ENCODE peak calls at places on chromosomes 1 and 21, in nine cellular contexts. C, U, N, K, D, A, Q, P and H are unnamed samples.

GRCh38 chr1:234722267-234722704 is 112.3 kb upstream of the IRF2BP2 start:
- DNase-seq in K (no peak), N (no peak), P (no peak), Q (no peak), A (no peak), C (no peak), D (no peak), U (no peak), H (peak)

GRCh38 chr1:172390243-172390619 is 30.3 kb upstream of the C1orf105 start:
- DNase-seq in U (no peak), P (peak), Q (no peak), D (no peak), K (no peak), C (no peak), A (no peak), N (no peak), H (no peak)

GRCh38 chr1:111225717-111226400 is 1.7 kb upstream of the CHI3L2 start:
- DNase-seq in Q (peak), K (no peak), C (no peak), N (no peak), A (no peak), D (no peak), U (no peak), P (no peak), H (no peak)

GRCh38 chr1:226457307-226457712 is 49.4 kb upstream of the PARP1 start:
- DNase-seq in P (peak), D (no peak), U (peak), N (no peak), K (no peak), A (no peak), Q (no peak), C (no peak), H (no peak)

GRCh38 chr1:179876289-179876715 is 1.3 kb downstream of the TOR1AIP2 start:
- DNase-seq in U (no peak), A (no peak), C (no peak), P (no peak), N (no peak), D (no peak), Q (peak), K (peak), H (no peak)

GRCh38 chr1:169364948-169365347 is 2.6 kb downstream of the NME7 start:
- DNase-seq in U (no peak), K (no peak), A (no peak), D (no peak), Q (peak), N (no peak), P (no peak), C (no peak), H (no peak)

GRCh38 chr21:46126321-46127238 is 28.7 kb downstream of the COL6A2 start:
- DNase-seq in K (peak), U (no peak), D (peak), N (peak), Q (no peak), A (no peak), C (no peak), P (no peak), H (peak)

GRCh38 chr1:17218939-17219338 is 14.0 kb downstream of the PADI1 start:
- DNase-seq in P (no peak), K (no peak), C (no peak), D (no peak), Q (no peak), U (no peak), N (no peak), A (no peak), H (no peak)

GRCh38 chr1:236480758-236481436 is 42.9 kb upstream of the LGALS8 start:
- DNase-seq in Q (no peak), D (no peak), U (peak), A (peak), N (no peak), P (no peak), C (no peak), K (no peak), H (no peak)

GRCh38 chr1:223143760-223144248 is 756 bp upstream of the TLR5 start:
- DNase-seq in A (peak), U (peak), P (no peak), N (peak), C (no peak), Q (peak), D (peak), K (no peak), H (no peak)

GRCh38 chr1:238672262-238672661 is 714.1 kb upstream of the CHRM3 start:
- DNase-seq in C (no peak), N (no peak), Q (peak), D (no peak), P (no peak), A (peak), U (no peak), K (no peak), H (no peak)

GRCh38 chr1:151547119-151547899 is 7.2 kb downstream of the TUFT1 start:
- DNase-seq in C (peak), N (peak), P (peak), Q (peak), A (peak), D (no peak), K (peak), U (no peak), H (peak)

GRCh38 chr1:44036409-44037111 is 5.3 kb upstream of the SLC6A9 start:
- DNase-seq in K (peak), C (peak), P (peak), Q (peak), A (peak), U (peak), D (no peak), N (no peak), H (no peak)

GRCh38 chr1:38270241-38270871 is 223.8 kb upstream of the POU3F1 start:
- DNase-seq in U (no peak), A (no peak), Q (no peak), D (peak), P (peak), C (no peak), N (no peak), K (no peak), H (no peak)

GRCh38 chr1:16367968-16368910 is 1.2 kb downstream of the SZRD1 start:
- DNase-seq in D (no peak), N (no peak), P (peak), Q (peak), C (no peak), A (no peak), U (no peak), K (no peak), H (no peak)

GRCh38 chr1:223129229-223129851 is 13.7 kb downstream of the TLR5 start:
- DNase-seq in N (peak), C (peak), Q (peak), U (peak), K (peak), A (peak), D (peak), P (peak), H (peak)

GRCh38 chr1:1677718-1678580 is 14.6 kb downstream of the SLC35E2B start:
- DNase-seq in C (no peak), U (no peak), K (no peak), D (peak), P (peak), A (no peak), N (no peak), Q (no peak), H (no peak)

GRCh38 chr1:177858222-177858894 is 111.5 kb downstream of the SEC16B start:
- DNase-seq in U (no peak), N (no peak), D (no peak), C (no peak), A (no peak), P (no peak), K (no peak), Q (peak), H (no peak)

GRCh38 chr1:155323729-155324040 is 3.0 kb downstream of the RUSC1 start:
- DNase-seq in N (peak), D (peak), C (peak), A (peak), Q (peak), U (peak), P (peak), K (peak), H (peak)

DNA sequence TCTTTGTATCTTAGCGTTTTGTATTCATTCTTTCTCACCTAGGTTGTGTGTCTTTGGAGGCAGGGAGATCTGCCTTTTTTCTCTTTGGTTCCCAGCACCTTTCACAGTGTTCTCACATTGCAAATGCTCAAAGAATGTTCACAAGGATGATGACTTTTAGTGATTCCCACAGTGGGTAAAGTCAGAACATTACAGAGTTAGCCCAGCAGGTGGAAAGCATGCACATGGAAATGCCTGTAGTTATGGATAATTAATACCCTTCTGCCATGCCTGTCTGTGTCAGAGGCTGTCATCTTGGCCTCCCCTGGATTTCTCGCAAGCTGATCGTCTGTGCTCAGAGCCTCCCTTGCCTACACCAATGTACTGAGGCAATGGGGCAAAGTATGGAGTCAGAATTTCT is 458.9 kb downstream of the LMO4 start:
- DNase-seq in N (no peak), D (no peak), A (no peak), C (no peak), U (no peak), Q (peak), K (no peak), P (no peak), H (no peak)
- TF ChIP-seq CTCF in N (no peak), D (no peak), A (no peak), C (no peak), U (no peak), Q (no peak), K (no peak), P (no peak), H (no peak)

GRCh38 chr1:202159534-202160371 is 649 bp downstream of the PTPN7 start:
- DNase-seq in K (no peak), P (no peak), Q (no peak), N (no peak), U (peak), A (no peak), D (no peak), C (no peak), H (no peak)

GRCh38 chr1:202160377-202160940 is at the start of gene PTPN7:
- DNase-seq in A (no peak), K (peak), N (no peak), U (peak), P (no peak), D (peak), Q (no peak), C (no peak), H (no peak)

GRCh38 chr1:202162049-202162417 is 1.6 kb upstream of the PTPN7 start:
- DNase-seq in P (no peak), N (peak), A (no peak), K (no peak), U (peak), D (no peak), Q (no peak), C (no peak), H (no peak)

GRCh38 chr1:202162418-202163280 is 2.2 kb upstream of the PTPN7 start:
- DNase-seq in K (no peak), U (peak), A (no peak), Q (no peak), D (no peak), P (no peak), N (peak), C (no peak), H (no peak)

GRCh38 chr1:202161151-202162048 is 998 bp upstream of the PTPN7 start:
- DNase-seq in N (no peak), P (no peak), A (no peak), Q (no peak), K (no peak), U (peak), D (no peak), C (no peak), H (no peak)
- H3K27ac ChIP-seq in N (no peak), P (no peak), A (no peak), Q (no peak), K (no peak), U (peak), D (peak), C (no peak), H (no peak)

GRCh38 chr1:3657096-3657475 is 4.8 kb downstream of the TP73 start:
- DNase-seq in P (no peak), K (no peak), A (no peak), U (no peak), N (peak), C (no peak), D (no peak), Q (no peak), H (no peak)

GRCh38 chr1:3654549-3655281 is 2.4 kb downstream of the TP73 start:
- DNase-seq in C (no peak), P (no peak), N (peak), A (no peak), K (no peak), U (no peak), D (no peak), Q (no peak), H (no peak)

GRCh38 chr1:3657578-3658230 is 5.4 kb downstream of the TP73 start:
- DNase-seq in D (peak), U (no peak), P (no peak), K (no peak), C (no peak), N (peak), A (no peak), Q (no peak), H (no peak)

GRCh38 chr1:3658231-3658615 is 5.9 kb downstream of the TP73 start:
- DNase-seq in K (no peak), N (peak), P (no peak), D (no peak), A (no peak), C (no peak), Q (no peak), U (no peak), H (no peak)

GRCh38 chr1:3656450-3657095 is 4.3 kb downstream of the TP73 start:
- DNase-seq in C (no peak), Q (no peak), K (no peak), A (no peak), D (no peak), N (peak), P (no peak), U (no peak), H (no peak)
- H3K4me3 ChIP-seq in C (no peak), Q (no peak), K (no peak), A (no peak), D (no peak), N (no peak), P (no peak), U (no peak), H (no peak)

GRCh38 chr21:33324311-33325221 is at the start of gene IFNAR1:
- DNase-seq in C (peak), P (peak), Q (peak), A (peak), N (peak), U (peak), K (peak), D (peak), H (peak)
- TF ChIP-seq CTCF in C (no peak), P (no peak), Q (no peak), A (no peak), N (no peak), U (no peak), K (no peak), D (no peak), H (no peak)

GRCh38 chr21:41453761-41454160 is 27.7 kb downstream of the MX1 start:
- DNase-seq in P (no peak), N (no peak), Q (no peak), D (no peak), C (no peak), U (no peak), K (no peak), A (no peak), H (no peak)
- H3K27ac ChIP-seq in P (no peak), N (no peak), Q (no peak), D (no peak), C (no peak), U (no peak), K (no peak), A (no peak), H (no peak)

GRCh38 chr1:21667348-21668231 is 1.6 kb downstream of the RAP1GAP start:
- DNase-seq in C (no peak), P (no peak), D (no peak), N (no peak), Q (no peak), U (no peak), K (no peak), A (no peak), H (no peak)

GRCh38 chr1:21670059-21670881 is 1.1 kb upstream of the RAP1GAP start:
- DNase-seq in C (no peak), Q (no peak), U (peak), A (no peak), P (peak), D (no peak), N (no peak), K (no peak), H (no peak)

GRCh38 chr1:21669287-21670058 is at the start of gene RAP1GAP:
- DNase-seq in D (peak), Q (no peak), K (peak), N (no peak), P (peak), U (peak), C (no peak), A (peak), H (no peak)

GRCh38 chr1:21668232-21669032 is 725 bp downstream of the RAP1GAP start:
- DNase-seq in Q (no peak), N (no peak), U (peak), A (no peak), P (peak), K (peak), C (no peak), D (peak), H (no peak)

GRCh38 chr1:21669033-21669286 is 197 bp downstream of the RAP1GAP start:
- DNase-seq in N (no peak), Q (no peak), U (no peak), P (no peak), K (no peak), A (no peak), D (no peak), C (no peak), H (no peak)
- H3K4me3 ChIP-seq in N (no peak), Q (peak), U (peak), P (peak), K (no peak), A (peak), D (peak), C (peak), H (peak)

GRCh38 chr1:3176820-3177219 is 107.8 kb downstream of the PRDM16 start:
- DNase-seq in U (no peak), C (no peak), P (no peak), D (no peak), N (no peak), Q (no peak), A (no peak), K (no peak), H (no peak)
- TF ChIP-seq CTCF in U (no peak), C (no peak), P (no peak), D (no peak), N (no peak), Q (no peak), A (no peak), K (no peak), H (no peak)

DNA sequence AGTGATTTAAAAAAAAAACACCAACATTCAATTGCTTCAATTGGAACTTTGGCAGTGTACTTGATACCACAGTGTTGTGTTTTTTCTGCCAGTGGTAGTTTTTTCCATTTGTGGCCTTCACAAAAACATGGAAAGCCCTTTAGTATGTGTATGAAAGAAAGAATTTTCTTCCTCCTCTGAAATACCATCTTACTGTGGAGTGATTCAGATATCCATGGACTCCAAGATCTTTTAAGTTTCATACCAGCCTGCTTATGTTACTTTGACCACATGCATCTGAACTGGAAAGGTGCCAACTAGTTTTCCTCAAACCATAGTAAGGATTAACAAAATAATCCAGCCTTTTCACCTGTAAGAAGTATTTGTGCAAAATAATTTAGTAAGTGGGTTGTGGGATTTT is 3.4 kb downstream of the PPP2R5A start:
- DNase-seq in N (no peak), P (no peak), U (no peak), Q (peak), D (no peak), C (no peak), K (no peak), A (no peak), H (no peak)
- H3K27ac ChIP-seq in N (no peak), P (no peak), U (no peak), Q (no peak), D (peak), C (no peak), K (no peak), A (no peak), H (peak)

DNA sequence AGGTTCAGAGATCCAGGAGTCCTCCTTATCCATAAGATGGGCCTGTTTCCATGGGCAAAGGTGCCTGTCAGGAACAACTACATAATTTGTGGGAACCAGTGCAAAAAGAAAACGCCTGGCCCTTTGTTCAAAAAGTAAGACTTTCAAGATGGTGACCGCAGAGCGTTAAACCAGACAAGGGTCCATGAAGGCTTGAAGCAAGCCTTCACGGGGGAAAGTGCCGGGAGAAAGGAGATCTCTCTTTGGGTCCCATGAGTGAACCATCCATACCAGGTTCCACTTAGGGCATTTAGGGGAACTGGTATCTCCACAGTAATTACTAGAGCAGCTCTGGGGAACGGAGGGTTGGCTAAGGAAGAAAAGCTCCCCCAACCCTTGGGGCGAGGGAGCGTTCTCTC is 927 bp upstream of the RASSF5 start:
- DNase-seq in U (no peak), N (no peak), Q (no peak), D (no peak), K (no peak), A (no peak), P (no peak), C (no peak), H (no peak)
- H3K4me3 ChIP-seq in U (no peak), N (no peak), Q (peak), D (peak), K (no peak), A (peak), P (peak), C (no peak), H (peak)

GRCh38 chr1:29253180-29253579 is 16.9 kb downstream of the PTPRU start:
- DNase-seq in N (no peak), Q (no peak), A (no peak), U (no peak), K (no peak), C (no peak), P (no peak), D (no peak), H (no peak)
- TF ChIP-seq CTCF in N (no peak), Q (no peak), A (no peak), U (no peak), K (no peak), C (no peak), P (no peak), D (no peak), H (no peak)